ENCODE peak calls at places on chromosomes 3 and 15, in nine cellular contexts. S, G, U, L, Q, H, W, K and N are unnamed samples.
A peak's percentile ranks its signal among the peaks of the same experiment; 100 is the strongest.

GRCh38 chr15:85649372-85649771 is 145.4 kb downstream of the KLHL25 start:
- DNase-seq in Q (peak; percentile 67), G (no peak), U (no peak), S (no peak), K (no peak), W (peak; percentile 89), H (no peak), L (no peak), N (no peak)

GRCh38 chr3:196181127-196181546 is 30.1 kb downstream of the ZDHHC19 start:
- DNase-seq in H (no peak), K (no peak), S (no peak), Q (no peak), U (no peak), L (no peak), G (no peak), W (no peak), N (no peak)

GRCh38 chr3:32301426-32301825 is 62.9 kb downstream of the CMTM8 start:
- DNase-seq in Q (no peak), U (no peak), S (no peak), H (no peak), L (no peak), G (no peak), K (no peak), W (no peak), N (no peak)

GRCh38 chr15:50224606-50225005 is 40.9 kb downstream of the HDC start:
- DNase-seq in L (no peak), H (no peak), U (peak; percentile 47), W (peak; percentile 45), G (no peak), S (no peak), Q (no peak), K (no peak), N (no peak)

GRCh38 chr3:161104561-161105551 is at the start of gene B3GALNT1:
- DNase-seq in W (peak; percentile 82), K (no peak), H (no peak), U (no peak), Q (peak; percentile 84), S (peak; percentile 35), G (peak; percentile 53), L (peak; percentile 59), N (peak; percentile 41)

GRCh38 chr3:55704521-55704920 is 217.4 kb upstream of the WNT5A start:
- DNase-seq in H (no peak), Q (no peak), S (no peak), U (no peak), K (no peak), W (no peak), L (no peak), G (no peak), N (no peak)

GRCh38 chr3:186693843-186694242 is 23.3 kb upstream of the KNG1 start:
- DNase-seq in H (no peak), U (no peak), Q (no peak), L (no peak), K (no peak), G (no peak), W (no peak), S (no peak), N (no peak)

GRCh38 chr15:50627351-50628055 is 59.1 kb downstream of the TRPM7 start:
- DNase-seq in L (no peak), G (no peak), W (peak; percentile 31), H (no peak), S (no peak), Q (no peak), U (no peak), K (no peak), N (no peak)

GRCh38 chr15:41932511-41932910 is 38.7 kb upstream of the SPTBN5 start:
- DNase-seq in W (no peak), U (no peak), K (no peak), H (no peak), G (no peak), L (no peak), S (no peak), Q (no peak), N (no peak)

GRCh38 chr3:169179193-169180122 is 484.1 kb downstream of the MECOM start:
- DNase-seq in G (no peak), K (no peak), L (no peak), S (no peak), U (no peak), Q (no peak), W (no peak), H (no peak), N (no peak)

GRCh38 chr3:123092243-123092642 is 25.4 kb downstream of the PDIA5 start:
- DNase-seq in K (no peak), W (no peak), S (no peak), L (no peak), U (no peak), H (no peak), G (no peak), Q (no peak), N (no peak)

GRCh38 chr3:149091983-149092382 is 5.7 kb upstream of the HLTF start:
- DNase-seq in L (no peak), H (no peak), U (no peak), Q (no peak), G (no peak), S (no peak), W (peak; percentile 10), K (no peak), N (no peak)

GRCh38 chr3:176430244-176430893 is 766.9 kb downstream of the TBL1XR1 start:
- DNase-seq in G (peak; percentile 25), U (no peak), W (peak; percentile 71), Q (peak; percentile 46), L (no peak), S (no peak), K (no peak), H (no peak), N (peak; percentile 33)

GRCh38 chr3:32127219-32127826 is 20.9 kb downstream of the GPD1L start:
- DNase-seq in W (no peak), S (no peak), K (no peak), L (no peak), U (no peak), H (no peak), G (no peak), Q (no peak), N (no peak)

GRCh38 chr15:51283026-51283425 is 55.4 kb downstream of the CYP19A1 start:
- DNase-seq in Q (no peak), H (no peak), K (no peak), L (no peak), G (no peak), U (no peak), W (no peak), S (no peak), N (no peak)